ENCODE peak calls at places on chromosomes 13 and 19, in six cellular contexts. S is memory B cell; H is CD4-positive, alpha-beta T cell; T is pancreas; U is MCF 10A; F is mucosa of descending colon. X is an unnamed sample.

GRCh38 chr13:97466782-97467181 is 32.8 kb downstream of the RAP2A start:
- DNase-seq in H (no peak), S (no peak), T (no peak), U (no peak), F (no peak), X (no peak)

GRCh38 chr19:18683955-18684641 is 618 bp downstream of the CRTC1 start:
- DNase-seq in S (no peak), H (no peak), U (no peak), F (no peak), T (no peak), X (no peak)

GRCh38 chr13:114080739-114081561 is 51.5 kb downstream of the RASA3 start:
- DNase-seq in S (no peak), T (no peak), U (no peak), H (no peak), F (peak; percentile 42), X (no peak)

GRCh38 chr13:21150013-21150412 is 26.3 kb downstream of the SKA3 start:
- DNase-seq in U (no peak), T (no peak), F (no peak), H (no peak), S (no peak), X (no peak)

GRCh38 chr13:94667190-94667589 is 45.2 kb downstream of the SOX21 start:
- DNase-seq in S (no peak), T (no peak), F (no peak), H (no peak), U (no peak), X (no peak)

GRCh38 chr19:5330307-5330720 is 10.3 kb downstream of the PTPRS start:
- DNase-seq in F (no peak), H (no peak), T (no peak), U (no peak), S (no peak), X (no peak)

GRCh38 chr19:47209323-47210179 is 21.4 kb downstream of the BBC3 start:
- DNase-seq in F (peak; percentile 39), S (no peak), U (no peak), H (no peak), T (no peak), X (no peak)

GRCh38 chr13:73190477-73190876 is 131.7 kb downstream of the KLF5 start:
- DNase-seq in T (no peak), F (no peak), S (no peak), U (no peak), H (no peak), X (no peak)

GRCh38 chr19:41530761-41531301 is 45.1 kb upstream of the CEACAM21 start:
- DNase-seq in U (no peak), T (no peak), F (no peak), H (no peak), S (no peak), X (no peak)

GRCh38 chr19:55598719-55599467 is 424 bp downstream of the FIZ1 start:
- DNase-seq in H (peak; percentile 88), T (peak; percentile 81), S (peak; percentile 99), F (peak; percentile 95), U (peak; percentile 96), X (peak; percentile 89)

GRCh38 chr13:67343777-67344176 is 113.6 kb upstream of the PCDH9 start:
- DNase-seq in H (no peak), F (no peak), U (no peak), T (no peak), S (no peak), X (peak; percentile 12)

GRCh38 chr19:41327076-41327475 is 17.1 kb downstream of the CCDC97 start:
- DNase-seq in T (no peak), U (no peak), H (no peak), S (no peak), F (no peak), X (no peak)

GRCh38 chr19:29491491-29491890 is 34.3 kb upstream of the VSTM2B start:
- DNase-seq in H (no peak), F (peak; percentile 9), S (peak; percentile 2), T (no peak), U (no peak), X (no peak)

GRCh38 chr13:50994651-50995050 is 85.1 kb downstream of the RNASEH2B start:
- DNase-seq in F (no peak), S (no peak), T (no peak), U (no peak), H (no peak), X (no peak)

GRCh38 chr13:80050252-80050651 is 290.7 kb downstream of the SPRY2 start:
- DNase-seq in S (no peak), H (no peak), U (no peak), T (no peak), F (no peak), X (no peak)

GRCh38 chr19:52397310-52398090 is at the start of gene ZNF528:
- DNase-seq in F (peak; percentile 95), H (peak; percentile 90), U (peak; percentile 89), T (peak; percentile 90), S (peak; percentile 84), X (peak; percentile 93)

GRCh38 chr19:34432797-34433196 is 4.6 kb downstream of the UBA2 start:
- DNase-seq in H (no peak), S (no peak), U (no peak), F (no peak), T (no peak), X (no peak)

GRCh38 chr13:40813662-40814454 is 24.4 kb downstream of the SLC25A15 start:
- DNase-seq in H (no peak), S (no peak), T (no peak), F (no peak), U (peak; percentile 22), X (peak; percentile 7)

GRCh38 chr13:64546371-64546770 is 2683.8 kb downstream of the PCDH9 start:
- DNase-seq in U (no peak), H (no peak), T (no peak), F (no peak), S (no peak), X (no peak)